ENCODE peak calls at places on chromosomes 5 and 9, in six cellular contexts. Z is stomach, V is prostate gland, J is HCT116, S is spleen, L is H1. E is an unnamed sample.

GRCh38 chr5:129670944-129671343 is 77.0 kb upstream of the MINAR2 start:
- DNase-seq in Z (no peak), V (no peak), J (no peak), S (no peak), L (no peak), E (no peak)

GRCh38 chr9:134396825-134397224 is 70.6 kb downstream of the RXRA start:
- DNase-seq in Z (no peak), V (no peak), J (no peak), S (peak), L (no peak), E (no peak)

GRCh38 chr5:142618125-142618524 is 67.8 kb downstream of the FGF1 start:
- DNase-seq in Z (no peak), V (no peak), J (no peak), S (no peak), L (no peak), E (no peak)

GRCh38 chr5:122170630-122171029 is 41.3 kb downstream of the ZNF474 start:
- DNase-seq in Z (no peak), V (no peak), J (no peak), S (no peak), L (no peak), E (no peak)

GRCh38 chr5:149902177-149902576 is 42.4 kb downstream of the PDE6A start:
- DNase-seq in Z (no peak), V (no peak), J (no peak), S (no peak), L (no peak), E (no peak)

GRCh38 chr5:122415481-122416120 is 103.6 kb downstream of the SNCAIP start:
- DNase-seq in Z (peak), V (peak), J (peak), S (no peak), L (peak), E (peak)

GRCh38 chr5:113520429-113520828 is 6.9 kb downstream of the YTHDC2 start:
- DNase-seq in Z (no peak), V (no peak), J (no peak), S (no peak), L (no peak), E (no peak)

GRCh38 chr5:178241259-178241658 is 8.7 kb upstream of the PHYKPL start:
- DNase-seq in Z (no peak), V (no peak), J (no peak), S (peak), L (no peak), E (no peak)

GRCh38 chr9:105299190-105299854 is 54.9 kb downstream of the SLC44A1 start:
- DNase-seq in Z (peak), V (no peak), J (no peak), S (no peak), L (no peak), E (no peak)

GRCh38 chr5:154593091-154593490 is 115.1 kb upstream of the HAND1 start:
- DNase-seq in Z (no peak), V (no peak), J (no peak), S (no peak), L (no peak), E (no peak)

GRCh38 chr5:127660048-127660733 is 11.3 kb downstream of the CTXN3 start:
- DNase-seq in Z (no peak), V (no peak), J (no peak), S (no peak), L (no peak), E (no peak)

GRCh38 chr5:143234162-143234842 is 169.2 kb downstream of the NR3C1 start:
- DNase-seq in Z (no peak), V (no peak), J (no peak), S (no peak), L (no peak), E (peak)

GRCh38 chr5:141369994-141370848 is at the start of gene PCDHGB3:
- DNase-seq in Z (no peak), V (no peak), J (no peak), S (no peak), L (no peak), E (no peak)

GRCh38 chr9:114156311-114156657 is 947 bp downstream of the COL27A1 start:
- DNase-seq in Z (peak), V (no peak), J (no peak), S (no peak), L (no peak), E (no peak)

GRCh38 chr9:20854444-20854843 is 170.4 kb downstream of the FOCAD start:
- DNase-seq in Z (no peak), V (no peak), J (no peak), S (no peak), L (no peak), E (no peak)

GRCh38 chr5:145825751-145826180 is 9.4 kb downstream of the PRELID2 start:
- DNase-seq in Z (no peak), V (no peak), J (peak), S (no peak), L (no peak), E (no peak)

GRCh38 chr5:132797651-132798050 is 15.5 kb upstream of the SOWAHA start:
- DNase-seq in Z (no peak), V (no peak), J (no peak), S (no peak), L (no peak), E (no peak)

DNA sequence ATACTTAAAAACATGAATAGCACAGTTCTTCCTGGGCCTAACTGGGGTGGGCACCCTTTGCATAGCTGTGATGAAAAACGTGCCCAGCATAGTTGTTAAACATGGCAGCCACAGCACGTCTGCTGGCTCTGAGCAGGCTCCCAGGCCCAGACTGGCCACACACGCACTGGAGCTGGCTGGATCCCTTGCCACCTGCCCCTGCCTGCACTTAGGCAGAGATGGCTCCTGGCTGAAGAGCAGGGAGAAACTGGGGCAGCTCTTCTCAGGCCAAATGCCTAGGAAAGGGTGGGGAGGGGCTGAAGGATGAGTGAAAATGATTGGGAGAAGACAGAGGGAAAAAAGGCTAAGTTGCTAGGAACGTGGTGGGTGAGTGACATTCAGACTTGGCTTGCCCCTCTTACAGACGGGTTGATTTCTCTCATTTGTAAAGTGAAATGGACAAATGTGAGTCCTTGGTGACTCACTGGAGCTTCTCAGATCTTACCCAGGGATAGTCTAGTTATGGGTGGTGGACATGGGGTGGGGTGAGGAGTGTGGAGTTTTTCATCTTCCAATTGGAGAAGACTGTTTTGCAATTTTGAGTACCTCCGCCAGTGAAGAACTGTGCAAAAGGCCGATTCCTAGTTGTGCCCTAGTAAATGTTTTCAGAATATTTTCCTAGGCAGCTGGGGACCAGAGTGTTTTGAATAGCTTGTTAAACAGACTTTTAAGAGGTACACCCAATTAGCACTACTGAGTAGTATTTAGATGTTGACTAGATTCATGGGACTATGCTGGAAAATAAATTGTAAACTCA is 42.4 kb downstream of the TRIO start:
- DNase-seq in Z (no peak), V (no peak), J (no peak), S (no peak), L (no peak), E (no peak)
- TF ChIP-seq POLR2AphosphoS5 in Z (no peak), V (no peak), J (no peak), S (no peak), L (no peak), E (no peak)

GRCh38 chr5:98773464-98774191 is at the start of gene RGMB:
- DNase-seq in Z (peak), V (peak), J (peak), S (peak), L (peak), E (peak)

GRCh38 chr5:98771389-98772109 is 1.9 kb upstream of the RGMB start:
- DNase-seq in Z (peak), V (peak), J (peak), S (no peak), L (no peak), E (peak)

GRCh38 chr5:98773214-98773463 is 324 bp upstream of the RGMB start:
- DNase-seq in Z (no peak), V (no peak), J (no peak), S (no peak), L (no peak), E (no peak)

GRCh38 chr5:98770911-98771322 is 2.5 kb upstream of the RGMB start:
- DNase-seq in Z (no peak), V (no peak), J (no peak), S (no peak), L (no peak), E (no peak)

DNA sequence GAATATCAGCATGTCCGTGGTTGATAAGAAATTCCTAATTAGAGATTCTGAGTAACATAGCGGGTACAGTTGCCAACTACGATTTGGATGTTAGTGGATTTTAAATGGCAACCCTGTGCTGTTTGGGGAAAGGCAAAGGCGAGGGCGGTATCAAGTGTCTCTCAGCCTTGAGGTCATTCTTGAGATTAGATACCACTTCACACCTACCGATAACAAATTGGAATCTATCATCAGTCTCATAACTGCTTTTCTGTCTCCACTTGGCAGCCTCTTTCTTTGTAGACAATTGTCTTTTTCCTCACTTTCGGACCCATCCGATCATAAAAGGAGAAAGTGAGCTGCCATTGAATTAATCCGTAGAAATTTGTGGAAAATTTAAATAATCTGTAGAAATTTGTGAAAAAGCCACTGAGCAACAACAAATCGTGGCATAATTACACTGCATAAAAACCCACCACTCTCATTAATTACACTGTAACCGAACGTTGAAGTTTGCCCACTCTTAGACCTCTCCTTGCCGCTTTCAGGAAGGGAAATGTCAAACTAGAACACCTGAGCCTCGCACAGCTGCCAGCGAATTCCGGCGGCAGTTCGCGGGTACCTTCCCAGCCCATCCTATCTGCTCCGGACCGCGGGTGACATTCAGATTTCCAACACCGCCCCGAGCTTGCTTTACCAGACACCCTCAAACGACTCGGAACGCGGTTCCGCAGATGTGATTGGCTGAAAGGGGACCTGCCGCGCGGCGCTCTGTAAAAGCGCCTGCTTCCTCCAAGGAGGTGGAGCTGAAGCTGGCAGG is 849 bp upstream of the RGMB start:
- DNase-seq in Z (peak), V (peak), J (peak), S (peak), L (peak), E (peak)
- H3K4me3 ChIP-seq in Z (peak), V (peak), J (peak), S (peak), L (peak), E (peak)

GRCh38 chr5:80134879-80135278 is 99.7 kb downstream of the THBS4 start:
- DNase-seq in Z (no peak), V (no peak), J (no peak), S (no peak), L (no peak), E (no peak)
- TF ChIP-seq POLR2AphosphoS5 in Z (no peak), V (no peak), J (no peak), S (no peak), L (no peak), E (no peak)

DNA sequence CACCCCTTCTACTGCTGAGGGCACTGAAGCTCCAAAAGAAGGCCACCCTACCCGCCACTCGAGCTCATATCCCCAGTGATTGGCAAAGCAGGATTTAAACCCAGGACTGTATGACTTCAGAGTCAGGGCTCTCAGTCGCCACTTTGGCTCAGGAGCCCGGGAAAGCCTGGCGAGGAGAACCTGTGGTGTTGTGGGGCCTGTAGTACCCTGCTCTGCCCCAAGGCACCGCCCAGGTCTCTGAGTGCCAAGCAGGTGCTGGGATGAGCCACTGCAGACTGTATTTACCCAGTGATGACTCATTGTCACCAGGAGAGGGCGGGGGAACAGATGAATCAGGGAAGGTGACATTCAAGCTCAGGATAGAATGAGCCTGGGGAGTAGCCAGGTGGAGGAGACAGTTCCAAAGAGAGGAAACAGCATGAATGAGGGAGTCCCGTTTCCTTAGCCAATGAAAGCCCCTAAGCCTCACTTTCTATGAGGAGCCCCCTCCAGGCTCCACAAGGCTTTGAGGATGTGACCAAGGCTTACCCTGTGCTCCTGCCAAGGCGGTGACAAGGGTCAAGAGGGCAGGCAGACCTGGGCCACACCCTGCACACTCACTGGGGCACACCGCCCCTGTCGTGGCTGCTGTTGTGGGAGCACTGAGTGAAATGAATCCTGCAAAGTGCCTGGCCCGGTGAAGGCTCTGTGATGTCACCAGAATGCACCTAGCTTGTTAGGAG is 17.8 kb upstream of the DPM2 start:
- DNase-seq in Z (peak), V (peak), J (peak), S (no peak), L (no peak), E (peak)
- H3K4me3 ChIP-seq in Z (no peak), V (no peak), J (peak), S (no peak), L (no peak), E (no peak)

GRCh38 chr9:136983611-136984314 is 970 bp downstream of the LCNL1 start:
- DNase-seq in Z (no peak), V (no peak), J (no peak), S (no peak), L (no peak), E (no peak)

GRCh38 chr9:136983167-136983566 is 374 bp downstream of the LCNL1 start:
- DNase-seq in Z (no peak), V (no peak), J (no peak), S (no peak), L (no peak), E (no peak)

GRCh38 chr9:136984464-136985026 is 1.8 kb downstream of the LCNL1 start:
- DNase-seq in Z (no peak), V (no peak), J (no peak), S (no peak), L (no peak), E (no peak)

GRCh38 chr9:136985027-136985602 is 2.3 kb downstream of the LCNL1 start:
- DNase-seq in Z (no peak), V (no peak), J (no peak), S (no peak), L (no peak), E (no peak)

DNA sequence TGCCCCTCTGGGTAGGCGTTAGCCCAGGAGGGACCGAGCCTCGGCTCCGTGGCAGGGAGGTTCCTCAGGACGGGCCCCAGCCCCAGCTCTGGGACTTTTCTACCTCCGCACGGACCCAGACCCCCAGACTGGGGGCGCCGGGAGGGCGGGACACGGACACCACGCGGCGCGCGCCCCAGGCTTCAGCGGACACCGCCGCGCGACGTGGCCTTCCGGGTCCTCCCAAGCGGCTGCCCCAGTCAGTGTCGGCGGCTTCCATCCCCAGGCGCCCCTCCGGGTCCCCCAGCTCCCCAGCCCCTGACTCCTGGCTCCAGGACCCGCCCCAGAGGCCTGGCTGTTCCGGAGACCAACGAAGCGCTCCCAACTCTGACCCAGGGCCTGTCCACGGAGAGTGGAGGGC is 3.1 kb downstream of the LCNL1 start:
- DNase-seq in Z (no peak), V (no peak), J (no peak), S (no peak), L (no peak), E (no peak)
- TF ChIP-seq POLR2AphosphoS5 in Z (no peak), V (no peak), J (no peak), S (no peak), L (no peak), E (no peak)

DNA sequence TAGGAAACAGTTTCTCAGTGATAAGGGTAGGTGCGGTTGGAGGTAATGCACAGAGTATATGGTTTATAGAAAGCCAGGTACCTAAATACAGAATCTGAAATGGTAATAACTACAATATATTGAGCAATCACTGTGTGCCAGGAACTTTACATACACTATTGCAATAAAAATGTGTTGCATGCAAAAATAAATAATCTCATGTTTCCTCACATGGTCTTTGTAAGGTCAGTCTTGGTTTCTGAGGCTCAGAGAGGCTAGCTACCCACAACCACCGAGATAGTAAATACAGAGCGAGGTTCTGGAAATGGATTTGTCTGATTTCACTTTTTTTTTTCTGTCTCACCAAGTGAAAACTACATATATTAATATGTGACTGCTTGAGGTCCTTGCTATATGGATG is 128.9 kb downstream of the CAMK4 start:
- DNase-seq in Z (no peak), V (no peak), J (no peak), S (no peak), L (no peak), E (no peak)
- H3K4me3 ChIP-seq in Z (no peak), V (no peak), J (no peak), S (no peak), L (no peak), E (no peak)

GRCh38 chr9:129142536-129142935 is 31.3 kb downstream of the PTPA start:
- DNase-seq in Z (no peak), V (no peak), J (no peak), S (no peak), L (no peak), E (no peak)

GRCh38 chr9:129139993-129140396 is 28.8 kb downstream of the PTPA start:
- DNase-seq in Z (peak), V (peak), J (peak), S (peak), L (peak), E (peak)

GRCh38 chr9:129140397-129141065 is 29.3 kb downstream of the PTPA start:
- DNase-seq in Z (peak), V (peak), J (no peak), S (peak), L (no peak), E (peak)

GRCh38 chr9:129142115-129142514 is 30.9 kb downstream of the PTPA start:
- DNase-seq in Z (no peak), V (no peak), J (no peak), S (no peak), L (no peak), E (no peak)

GRCh38 chr9:129141066-129142041 is 30.1 kb downstream of the PTPA start:
- DNase-seq in Z (peak), V (peak), J (no peak), S (peak), L (no peak), E (peak)
- TF ChIP-seq POLR2AphosphoS5 in Z (peak), V (peak), J (peak), S (peak), L (no peak), E (peak)

DNA sequence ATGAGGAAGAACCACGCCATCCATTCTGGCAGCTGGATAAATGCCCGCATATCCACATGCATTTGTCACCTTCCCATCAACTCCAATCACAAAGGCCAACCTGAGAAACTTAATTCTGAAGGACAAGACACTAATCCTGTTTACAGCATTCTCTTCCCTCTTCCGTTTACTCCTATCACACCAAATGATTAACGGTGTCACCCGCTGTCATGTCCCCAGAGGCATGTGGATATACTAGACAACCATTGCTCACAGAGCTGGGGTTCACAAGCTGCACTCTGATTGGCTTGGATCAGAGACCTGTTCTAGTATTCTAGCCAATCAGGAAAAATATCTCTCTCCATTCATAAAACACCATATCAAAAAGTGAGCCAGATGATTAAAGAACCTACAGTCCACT is 3.6 kb downstream of the MACROH2A1 start:
- DNase-seq in Z (no peak), V (no peak), J (no peak), S (no peak), L (no peak), E (no peak)
- H3K4me3 ChIP-seq in Z (no peak), V (no peak), J (no peak), S (no peak), L (no peak), E (no peak)

GRCh38 chr9:93387791-93388190 is 63.7 kb upstream of the FAM120A start:
- DNase-seq in Z (peak), V (no peak), J (no peak), S (no peak), L (no peak), E (no peak)
- TF ChIP-seq POLR2AphosphoS5 in Z (no peak), V (no peak), J (no peak), S (no peak), L (no peak), E (no peak)

GRCh38 chr9:22084336-22085035 is 75.4 kb upstream of the CDKN2B start:
- DNase-seq in Z (no peak), V (no peak), J (peak), S (no peak), L (no peak), E (no peak)
- H3K4me3 ChIP-seq in Z (no peak), V (no peak), J (no peak), S (no peak), L (no peak), E (no peak)

E was measured in sigmoid colon.